ENCODE peak calls at places on chromosomes 7 and 10, in five cellular contexts. M is testis, O is fibroblast of lung, B is ovary, U is transverse colon. V is an unnamed sample. For H3K9me3, the result is how much of the 10 kb centered on the place peaks cover.

GRCh38 chr7:50782376-50783208 is at the start of gene GRB10:
- DNase-seq in M (peak), O (peak), B (peak), U (no peak), V (no peak)

GRCh38 chr7:149295481-149295850 is 33.5 kb downstream of the ZNF783 start:
- DNase-seq in M (no peak), O (no peak), B (no peak), U (no peak), V (no peak)

GRCh38 chr7:141563956-141564623 is 12.9 kb downstream of the AGK start:
- DNase-seq in M (no peak), O (no peak), B (no peak), U (no peak), V (no peak)

GRCh38 chr10:129799942-129800341 is 164.1 kb downstream of the EBF3 start:
- DNase-seq in M (no peak), O (no peak), B (no peak), U (no peak), V (no peak)

GRCh38 chr10:48821111-48821510 is 118.5 kb downstream of the LRRC18 start:
- DNase-seq in M (no peak), O (no peak), B (no peak), U (no peak), V (no peak)

GRCh38 chr10:11505636-11506035 is 105.8 kb downstream of the USP6NL start:
- DNase-seq in M (no peak), O (peak), B (no peak), U (no peak), V (no peak)

GRCh38 chr7:135260930-135261721 is 27.5 kb downstream of the STRA8 start:
- DNase-seq in M (peak), O (peak), B (no peak), U (no peak), V (no peak)

GRCh38 chr7:66043681-66044497 is 31.7 kb upstream of the ASL start:
- DNase-seq in M (peak), O (peak), B (peak), U (peak), V (peak)

GRCh38 chr7:73426016-73426415 is 7.6 kb upstream of the FZD9 start:
- DNase-seq in M (no peak), O (no peak), B (no peak), U (no peak), V (no peak)

GRCh38 chr7:134452991-134453473 is 5.9 kb downstream of the AKR1B1 start:
- DNase-seq in M (no peak), O (no peak), B (no peak), U (no peak), V (no peak)

GRCh38 chr10:83273035-83273434 is 866.3 kb upstream of the GHITM start:
- DNase-seq in M (no peak), O (no peak), B (no peak), U (no peak), V (no peak)

GRCh38 chr10:114683162-114683561 is 25.1 kb upstream of the ABLIM1 start:
- DNase-seq in M (no peak), O (peak), B (no peak), U (no peak), V (no peak)

GRCh38 chr7:123051916-123052315 is 56.4 kb upstream of the TAS2R16 start:
- DNase-seq in M (no peak), O (peak), B (no peak), U (no peak), V (no peak)

GRCh38 chr7:22859676-22860290 is 37.1 kb upstream of the TOMM7 start:
- DNase-seq in M (no peak), O (peak), B (no peak), U (no peak), V (no peak)

GRCh38 chr10:104348601-104349000 is 5.0 kb upstream of the CFAP58 start:
- DNase-seq in M (no peak), O (no peak), B (no peak), U (no peak), V (no peak)

DNA sequence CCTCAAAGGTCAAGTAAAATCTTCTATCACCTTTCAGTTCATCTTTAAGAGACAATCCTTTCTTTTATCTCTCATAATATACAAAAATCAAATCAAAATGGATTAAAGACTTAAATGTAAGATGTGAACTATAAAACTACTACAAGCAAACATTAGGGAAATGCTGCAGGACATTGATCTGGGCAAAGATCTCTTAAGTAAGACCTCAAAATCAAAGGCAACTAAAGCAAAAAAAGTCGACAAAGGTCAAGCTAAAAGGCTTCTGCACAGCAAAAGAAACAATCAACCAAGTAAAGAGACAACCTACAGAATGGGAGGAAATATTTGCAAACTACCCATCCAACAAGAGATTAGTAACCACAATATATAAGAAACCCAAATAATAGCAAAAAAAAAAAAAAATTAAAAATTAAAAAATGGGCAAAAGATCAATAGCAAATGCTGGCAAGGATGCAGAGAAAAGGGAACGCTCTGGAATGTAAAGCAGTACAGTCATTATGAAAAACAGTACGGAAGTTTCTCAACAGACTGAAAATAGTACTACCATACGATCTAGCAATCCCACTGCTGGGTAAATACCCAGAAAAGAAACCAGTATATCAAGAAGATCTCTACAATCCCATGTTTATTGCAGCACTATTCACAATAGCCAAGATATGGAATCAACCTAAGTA is 41.7 kb downstream of the TNPO3 start:
- DNase-seq in M (no peak), O (no peak), B (no peak), U (no peak), V (no peak)
- H3K9me3 ChIP-seq in M (under half), O (under half), B (under half), U (under half), V (under half)

GRCh38 chr7:128710391-128710930 is 28.7 kb upstream of the CALU start:
- DNase-seq in M (no peak), O (no peak), B (no peak), U (no peak), V (no peak)

GRCh38 chr7:128705891-128706333 is 33.2 kb upstream of the CALU start:
- DNase-seq in M (no peak), O (peak), B (no peak), U (no peak), V (no peak)

GRCh38 chr7:128708824-128709223 is 30.3 kb upstream of the CALU start:
- DNase-seq in M (no peak), O (no peak), B (no peak), U (no peak), V (no peak)

GRCh38 chr7:128708235-128708634 is 30.9 kb upstream of the CALU start:
- DNase-seq in M (no peak), O (no peak), B (no peak), U (no peak), V (no peak)

DNA sequence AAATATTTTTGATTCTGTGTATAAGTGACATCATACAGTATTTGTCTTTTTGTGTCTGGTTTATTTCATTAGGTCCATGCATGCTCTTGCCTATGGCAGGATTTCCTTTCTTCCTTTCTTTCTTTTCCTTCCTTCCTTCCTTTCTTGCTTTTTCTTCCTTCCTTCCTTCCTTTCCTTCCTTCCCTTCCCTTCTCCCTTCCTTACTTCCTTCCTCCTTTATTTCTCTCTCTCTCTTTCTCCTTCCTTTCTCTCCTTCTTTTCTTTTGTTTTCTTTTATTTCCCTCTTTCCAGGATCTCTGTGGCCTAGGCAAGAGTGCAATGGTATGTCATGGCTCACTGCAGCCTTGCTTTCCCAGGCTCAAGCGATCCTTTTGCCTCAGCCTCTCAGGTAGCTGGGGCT is 31.4 kb upstream of the CALU start:
- DNase-seq in M (no peak), O (no peak), B (no peak), U (no peak), V (no peak)
- H3K9me3 ChIP-seq in M (under half), O (under half), B (under half), U (under half), V (under half)

DNA sequence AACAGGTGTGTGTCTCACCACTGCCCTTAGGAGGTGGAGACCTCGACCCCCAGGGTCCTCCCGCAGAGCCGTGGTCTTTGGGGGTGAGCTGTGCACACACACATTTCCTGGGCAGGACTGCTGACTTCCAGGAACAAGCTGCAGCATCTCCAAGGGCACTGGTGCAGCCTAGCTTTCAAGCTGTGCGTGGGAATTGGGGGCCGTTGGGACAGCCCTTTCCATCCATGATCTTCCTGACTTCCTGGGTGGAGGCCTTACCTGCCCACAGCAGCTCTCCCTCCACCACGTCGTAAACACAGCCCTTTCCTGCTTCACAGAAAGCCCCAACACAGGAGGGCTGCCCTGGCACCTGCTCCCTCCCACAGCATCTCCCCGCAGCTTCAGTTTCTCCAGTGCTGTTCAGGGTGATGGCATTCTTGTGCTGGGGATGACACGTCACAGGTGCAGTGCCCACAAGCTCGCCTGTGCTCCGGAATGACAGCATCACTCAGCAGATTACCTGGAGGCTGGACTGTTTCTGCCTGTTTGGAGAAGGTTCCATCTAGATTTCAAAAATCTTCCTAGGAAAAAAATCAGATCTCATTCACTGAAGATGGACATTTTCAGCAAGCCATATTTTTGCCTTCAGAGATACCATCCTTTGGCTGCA is 208.0 kb upstream of the PPP2R2D start:
- DNase-seq in M (no peak), O (no peak), B (no peak), U (no peak), V (no peak)
- H3K9me3 ChIP-seq in M (under half), O (under half), B (under half), U (under half), V (under half)

GRCh38 chr7:157525501-157525915 is 188.7 kb downstream of the DNAJB6 start:
- DNase-seq in M (peak), O (no peak), B (no peak), U (no peak), V (no peak)
- H3K9me3 ChIP-seq in M (under half), O (under half), B (under half), U (under half), V (under half)

V was measured in T-helper 17 cell.